ENCODE peak calls at places on chromosomes 4 and X, in four cellular contexts. R is NCI-H446, Q is bronchial epithelial cell, S is ascending aorta. Y is an unnamed sample.

GRCh38 chr4:48483006-48483776 is at the start of gene SLC10A4:
- DNase-seq in R (peak), Q (no peak), S (no peak), Y (no peak)

GRCh38 chr4:128782076-128782715 is 27.3 kb upstream of the JADE1 start:
- DNase-seq in R (no peak), Q (no peak), S (no peak), Y (no peak)

GRCh38 chrX:40908857-40909475 is 173.6 kb upstream of the MED14 start:
- DNase-seq in R (no peak), Q (peak), S (no peak), Y (no peak)

GRCh38 chr4:110854021-110854678 is 231.3 kb upstream of the PITX2 start:
- DNase-seq in R (peak), Q (peak), S (no peak), Y (no peak)

GRCh38 chrX:150966235-150966634 is 16.9 kb upstream of the HMGB3 start:
- DNase-seq in R (no peak), Q (no peak), S (no peak), Y (no peak)

GRCh38 chr4:128513664-128514484 is 226.3 kb upstream of the PGRMC2 start:
- DNase-seq in R (no peak), Q (no peak), S (no peak), Y (no peak)

GRCh38 chrX:70613295-70613694 is 168.7 kb downstream of the DLG3 start:
- DNase-seq in R (no peak), Q (peak), S (no peak), Y (no peak)

GRCh38 chrX:72105436-72105835 is 26.3 kb downstream of the RTL5 start:
- DNase-seq in R (no peak), Q (no peak), S (no peak), Y (no peak)

GRCh38 chrX:153708415-153708814 is 15.8 kb downstream of the BCAP31 start:
- DNase-seq in R (peak), Q (peak), S (no peak), Y (no peak)

GRCh38 chrX:107273795-107274194 is 67.4 kb downstream of the DNAAF6 start:
- DNase-seq in R (no peak), Q (no peak), S (no peak), Y (no peak)

GRCh38 chrX:55109304-55109703 is 20.5 kb downstream of the PAGE2 start:
- DNase-seq in R (no peak), Q (no peak), S (no peak), Y (no peak)

GRCh38 chrX:132615396-132616131 is 126.7 kb upstream of the MBNL3 start:
- DNase-seq in R (peak), Q (peak), S (no peak), Y (no peak)

GRCh38 chrX:140433582-140433981 is 71.3 kb downstream of the SOX3 start:
- DNase-seq in R (no peak), Q (no peak), S (no peak), Y (no peak)

GRCh38 chr4:105951198-105951597 is 55.9 kb downstream of the NPNT start:
- DNase-seq in R (no peak), Q (peak), S (no peak), Y (no peak)

GRCh38 chrX:148380107-148380506 is 120.3 kb upstream of the AFF2 start:
- DNase-seq in R (no peak), Q (no peak), S (no peak), Y (no peak)

GRCh38 chr4:168441412-168441811 is 38.9 kb downstream of the DDX60L start:
- DNase-seq in R (no peak), Q (peak), S (no peak), Y (no peak)

GRCh38 chr4:140100771-140101170 is 53.2 kb downstream of the MAML3 start:
- DNase-seq in R (peak), Q (no peak), S (no peak), Y (no peak)

GRCh38 chr4:102196221-102196620 is 149.1 kb downstream of the SLC39A8 start:
- DNase-seq in R (no peak), Q (peak), S (no peak), Y (no peak)

GRCh38 chr4:30616943-30617646 is 103.1 kb upstream of the PCDH7 start:
- DNase-seq in R (no peak), Q (peak), S (no peak), Y (no peak)

GRCh38 chr4:138761638-138762205 is 253.9 kb upstream of the NOCT start:
- DNase-seq in R (peak), Q (no peak), S (no peak), Y (no peak)

GRCh38 chr4:104906274-104906673 is 240.4 kb upstream of the TET2 start:
- DNase-seq in R (peak), Q (no peak), S (no peak), Y (no peak)

GRCh38 chr4:154503598-154503997 is 12.0 kb upstream of the DCHS2 start:
- DNase-seq in R (peak), Q (peak), S (no peak), Y (no peak)

GRCh38 chr4:21184788-21185187 is 484.5 kb downstream of the PACRGL start:
- DNase-seq in R (no peak), Q (no peak), S (no peak), Y (no peak)